ENCODE peak calls at places on chromosome 7, in five cellular contexts. One of them, this sample, is unnamed.

GRCh38 chr7:155987681-155988080 is 175.4 kb upstream of the SHH start:
- DNase-seq in fibroblast of mammary gland: no peak
- DNase-seq in CD4-positive, alpha-beta T cell: no peak
- DNase-seq in AG09319: no peak
- DNase-seq in right atrium auricular region: no peak
- DNase-seq in this sample: no peak

GRCh38 chr7:74039337-74039736 is 11.4 kb downstream of the ELN start:
- DNase-seq in fibroblast of mammary gland: no peak
- DNase-seq in CD4-positive, alpha-beta T cell: no peak
- DNase-seq in AG09319: no peak
- DNase-seq in right atrium auricular region: no peak
- DNase-seq in this sample: no peak

GRCh38 chr7:117791877-117792780 is 81.1 kb downstream of the CTTNBP2 start:
- DNase-seq in fibroblast of mammary gland: no peak
- DNase-seq in CD4-positive, alpha-beta T cell: no peak
- DNase-seq in AG09319: no peak
- DNase-seq in right atrium auricular region: no peak
- DNase-seq in this sample: no peak

GRCh38 chr7:123769371-123769770 is 20.6 kb upstream of the WASL start:
- DNase-seq in fibroblast of mammary gland: peak; percentile 89
- DNase-seq in CD4-positive, alpha-beta T cell: no peak
- DNase-seq in AG09319: no peak
- DNase-seq in right atrium auricular region: peak; percentile 65
- DNase-seq in this sample: no peak

GRCh38 chr7:13903997-13904396 is 85.5 kb downstream of the ETV1 start:
- DNase-seq in fibroblast of mammary gland: peak; percentile 76
- DNase-seq in CD4-positive, alpha-beta T cell: no peak
- DNase-seq in AG09319: peak; percentile 80
- DNase-seq in right atrium auricular region: no peak
- DNase-seq in this sample: no peak

GRCh38 chr7:142365410-142365842 is 107.6 kb upstream of the PRSS58 start:
- DNase-seq in fibroblast of mammary gland: no peak
- DNase-seq in CD4-positive, alpha-beta T cell: no peak
- DNase-seq in AG09319: no peak
- DNase-seq in right atrium auricular region: no peak
- DNase-seq in this sample: no peak

GRCh38 chr7:24739306-24739705 is 18.0 kb downstream of the GSDME start:
- DNase-seq in fibroblast of mammary gland: no peak
- DNase-seq in CD4-positive, alpha-beta T cell: no peak
- DNase-seq in AG09319: no peak
- DNase-seq in right atrium auricular region: no peak
- DNase-seq in this sample: no peak

GRCh38 chr7:75040512-75040911 is 33.1 kb downstream of the RCC1L start:
- DNase-seq in fibroblast of mammary gland: no peak
- DNase-seq in CD4-positive, alpha-beta T cell: no peak
- DNase-seq in AG09319: no peak
- DNase-seq in right atrium auricular region: no peak
- DNase-seq in this sample: no peak

GRCh38 chr7:46383605-46384004 is 462.5 kb upstream of the IGFBP3 start:
- DNase-seq in fibroblast of mammary gland: peak; percentile 81
- DNase-seq in CD4-positive, alpha-beta T cell: no peak
- DNase-seq in AG09319: no peak
- DNase-seq in right atrium auricular region: no peak
- DNase-seq in this sample: no peak

GRCh38 chr7:16651391-16652254 is 5.6 kb downstream of the BZW2 start:
- DNase-seq in fibroblast of mammary gland: peak; percentile 48
- DNase-seq in CD4-positive, alpha-beta T cell: no peak
- DNase-seq in AG09319: no peak
- DNase-seq in right atrium auricular region: no peak
- DNase-seq in this sample: no peak

GRCh38 chr7:11341285-11341944 is 367.7 kb downstream of the PHF14 start:
- DNase-seq in fibroblast of mammary gland: peak; percentile 18
- DNase-seq in CD4-positive, alpha-beta T cell: no peak
- DNase-seq in AG09319: no peak
- DNase-seq in right atrium auricular region: no peak
- DNase-seq in this sample: no peak

GRCh38 chr7:26515462-26515861 is 223.8 kb downstream of the SNX10 start:
- DNase-seq in fibroblast of mammary gland: no peak
- DNase-seq in CD4-positive, alpha-beta T cell: no peak
- DNase-seq in AG09319: no peak
- DNase-seq in right atrium auricular region: no peak
- DNase-seq in this sample: no peak

GRCh38 chr7:20374391-20374790 is 43.7 kb downstream of the ITGB8 start:
- DNase-seq in fibroblast of mammary gland: no peak
- DNase-seq in CD4-positive, alpha-beta T cell: no peak
- DNase-seq in AG09319: no peak
- DNase-seq in right atrium auricular region: no peak
- DNase-seq in this sample: no peak

GRCh38 chr7:70566659-70567058 is 565.3 kb upstream of the GALNT17 start:
- DNase-seq in fibroblast of mammary gland: no peak
- DNase-seq in CD4-positive, alpha-beta T cell: no peak
- DNase-seq in AG09319: peak; percentile 7
- DNase-seq in right atrium auricular region: no peak
- DNase-seq in this sample: no peak

GRCh38 chr7:103343758-103344452 is 662 bp downstream of the DNAJC2 start:
- DNase-seq in fibroblast of mammary gland: peak; percentile 40
- DNase-seq in CD4-positive, alpha-beta T cell: no peak
- DNase-seq in AG09319: no peak
- DNase-seq in right atrium auricular region: no peak
- DNase-seq in this sample: peak; percentile 26

GRCh38 chr7:149776305-149776704 is 2.9 kb upstream of the ZNF467 start:
- DNase-seq in fibroblast of mammary gland: no peak
- DNase-seq in CD4-positive, alpha-beta T cell: no peak
- DNase-seq in AG09319: no peak
- DNase-seq in right atrium auricular region: peak; percentile 84
- DNase-seq in this sample: no peak

GRCh38 chr7:77247206-77247850 is 47.7 kb upstream of the FGL2 start:
- DNase-seq in fibroblast of mammary gland: peak; percentile 82
- DNase-seq in CD4-positive, alpha-beta T cell: peak; percentile 86
- DNase-seq in AG09319: peak; percentile 29
- DNase-seq in right atrium auricular region: no peak
- DNase-seq in this sample: peak; percentile 78

GRCh38 chr7:131619336-131620305 is 63.2 kb upstream of the PODXL start:
- DNase-seq in fibroblast of mammary gland: no peak
- DNase-seq in CD4-positive, alpha-beta T cell: no peak
- DNase-seq in AG09319: no peak
- DNase-seq in right atrium auricular region: no peak
- DNase-seq in this sample: no peak

GRCh38 chr7:101532000-101532399 is 97.1 kb downstream of the MYL10 start:
- DNase-seq in fibroblast of mammary gland: no peak
- DNase-seq in CD4-positive, alpha-beta T cell: no peak
- DNase-seq in AG09319: no peak
- DNase-seq in right atrium auricular region: no peak
- DNase-seq in this sample: no peak

GRCh38 chr7:87213801-87214200 is 5.7 kb downstream of the TMEM243 start:
- DNase-seq in fibroblast of mammary gland: peak; percentile 40
- DNase-seq in CD4-positive, alpha-beta T cell: no peak
- DNase-seq in AG09319: no peak
- DNase-seq in right atrium auricular region: no peak
- DNase-seq in this sample: no peak

GRCh38 chr7:102287465-102288146 is 938 bp downstream of the SH2B2 start:
- DNase-seq in fibroblast of mammary gland: no peak
- DNase-seq in CD4-positive, alpha-beta T cell: no peak
- DNase-seq in AG09319: no peak
- DNase-seq in right atrium auricular region: no peak
- DNase-seq in this sample: no peak

GRCh38 chr7:32273297-32273696 is 203.1 kb upstream of the PDE1C start:
- DNase-seq in fibroblast of mammary gland: no peak
- DNase-seq in CD4-positive, alpha-beta T cell: no peak
- DNase-seq in AG09319: no peak
- DNase-seq in right atrium auricular region: no peak
- DNase-seq in this sample: no peak

GRCh38 chr7:98105942-98106544 is 619 bp upstream of the LMTK2 start:
- DNase-seq in fibroblast of mammary gland: no peak
- DNase-seq in CD4-positive, alpha-beta T cell: no peak
- DNase-seq in AG09319: no peak
- DNase-seq in right atrium auricular region: no peak
- DNase-seq in this sample: no peak

GRCh38 chr7:130441408-130441854 is 615 bp upstream of the CEP41 start:
- DNase-seq in fibroblast of mammary gland: no peak
- DNase-seq in CD4-positive, alpha-beta T cell: no peak
- DNase-seq in AG09319: no peak
- DNase-seq in right atrium auricular region: no peak
- DNase-seq in this sample: no peak

GRCh38 chr7:45644237-45644636 is 70.1 kb downstream of the ADCY1 start:
- DNase-seq in fibroblast of mammary gland: no peak
- DNase-seq in CD4-positive, alpha-beta T cell: no peak
- DNase-seq in AG09319: no peak
- DNase-seq in right atrium auricular region: no peak
- DNase-seq in this sample: no peak

GRCh38 chr7:27868117-27868516 is 128.2 kb downstream of the TAX1BP1 start:
- DNase-seq in fibroblast of mammary gland: peak; percentile 74
- DNase-seq in CD4-positive, alpha-beta T cell: no peak
- DNase-seq in AG09319: no peak
- DNase-seq in right atrium auricular region: no peak
- DNase-seq in this sample: no peak

GRCh38 chr7:94043299-94043698 is 39.1 kb upstream of the BET1 start:
- DNase-seq in fibroblast of mammary gland: peak; percentile 88
- DNase-seq in CD4-positive, alpha-beta T cell: no peak
- DNase-seq in AG09319: no peak
- DNase-seq in right atrium auricular region: no peak
- DNase-seq in this sample: no peak

GRCh38 chr7:73707045-73707631 is 12.3 kb downstream of the STX1A start:
- DNase-seq in fibroblast of mammary gland: no peak
- DNase-seq in CD4-positive, alpha-beta T cell: no peak
- DNase-seq in AG09319: no peak
- DNase-seq in right atrium auricular region: no peak
- DNase-seq in this sample: no peak

GRCh38 chr7:2635810-2636701 is 4.3 kb downstream of the TTYH3 start:
- DNase-seq in fibroblast of mammary gland: peak; percentile 73
- DNase-seq in CD4-positive, alpha-beta T cell: no peak
- DNase-seq in AG09319: no peak
- DNase-seq in right atrium auricular region: no peak
- DNase-seq in this sample: no peak

DNA sequence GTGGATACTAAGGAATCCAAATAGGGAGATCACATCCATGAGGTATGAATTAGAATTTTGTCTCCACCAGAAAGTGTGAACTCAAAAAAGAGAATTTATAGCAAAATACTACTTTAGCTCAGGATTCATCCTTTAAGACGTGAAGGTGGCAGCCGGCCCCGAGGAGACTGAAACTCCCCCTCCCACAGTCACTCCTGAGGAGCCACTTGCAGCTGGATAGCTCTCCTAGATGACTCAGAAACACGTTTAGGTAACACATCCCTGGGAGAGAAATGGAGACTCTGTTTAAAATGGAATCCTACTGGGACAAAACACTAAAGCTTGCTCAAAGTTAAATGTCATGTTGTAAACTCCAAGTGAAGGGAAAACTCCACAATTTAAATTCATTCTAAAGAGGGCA is 46.3 kb downstream of the ICA1 start:
- DNase-seq in fibroblast of mammary gland: no peak
- DNase-seq in CD4-positive, alpha-beta T cell: no peak
- DNase-seq in AG09319: no peak
- DNase-seq in right atrium auricular region: no peak
- DNase-seq in this sample: no peak
- TF ChIP-seq CTCF in fibroblast of mammary gland: no peak
- TF ChIP-seq CTCF in CD4-positive, alpha-beta T cell: no peak
- TF ChIP-seq CTCF in AG09319: no peak
- TF ChIP-seq CTCF in right atrium auricular region: no peak
- TF ChIP-seq CTCF in this sample: no peak

DNA sequence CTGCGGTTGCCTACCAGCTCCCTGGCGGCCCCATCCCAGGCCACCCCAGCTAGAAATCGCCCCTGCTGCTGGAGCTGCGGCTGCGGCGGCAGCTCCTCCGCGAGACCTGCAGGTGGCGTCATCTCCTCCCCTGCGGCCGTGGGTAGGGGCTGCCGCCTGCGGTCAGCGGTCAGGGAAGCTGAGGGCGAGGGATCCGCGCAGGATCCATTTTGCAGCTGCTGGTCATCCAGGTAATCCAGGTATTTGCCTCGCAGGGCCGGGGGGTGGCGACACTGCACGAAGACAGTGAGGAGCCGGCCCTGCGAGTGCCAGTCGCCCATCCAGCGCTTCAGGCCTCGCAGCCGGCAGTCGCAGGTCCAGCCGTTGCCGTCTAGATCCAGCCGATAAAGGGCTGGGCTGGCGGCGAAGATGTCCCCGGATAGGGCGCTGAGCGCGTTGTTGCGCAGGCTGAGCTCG is 1.5 kb downstream of the TRIL start:
- DNase-seq in fibroblast of mammary gland: peak; percentile 18
- DNase-seq in CD4-positive, alpha-beta T cell: no peak
- DNase-seq in AG09319: no peak
- DNase-seq in right atrium auricular region: no peak
- DNase-seq in this sample: no peak
- TF ChIP-seq CTCF in fibroblast of mammary gland: peak; percentile 56
- TF ChIP-seq CTCF in CD4-positive, alpha-beta T cell: no peak
- TF ChIP-seq CTCF in AG09319: peak; percentile 69
- TF ChIP-seq CTCF in right atrium auricular region: peak; percentile 7
- TF ChIP-seq CTCF in this sample: no peak

GRCh38 chr7:47390914-47391313 is 191.0 kb downstream of the TNS3 start:
- DNase-seq in fibroblast of mammary gland: no peak
- DNase-seq in CD4-positive, alpha-beta T cell: no peak
- DNase-seq in AG09319: no peak
- DNase-seq in right atrium auricular region: no peak
- DNase-seq in this sample: no peak

GRCh38 chr7:47393406-47393805 is 188.5 kb downstream of the TNS3 start:
- DNase-seq in fibroblast of mammary gland: no peak
- DNase-seq in CD4-positive, alpha-beta T cell: no peak
- DNase-seq in AG09319: no peak
- DNase-seq in right atrium auricular region: no peak
- DNase-seq in this sample: no peak

GRCh38 chr7:47391726-47392125 is 190.2 kb downstream of the TNS3 start:
- DNase-seq in fibroblast of mammary gland: no peak
- DNase-seq in CD4-positive, alpha-beta T cell: no peak
- DNase-seq in AG09319: no peak
- DNase-seq in right atrium auricular region: no peak
- DNase-seq in this sample: no peak

GRCh38 chr7:47394216-47394615 is 187.7 kb downstream of the TNS3 start:
- DNase-seq in fibroblast of mammary gland: no peak
- DNase-seq in CD4-positive, alpha-beta T cell: no peak
- DNase-seq in AG09319: no peak
- DNase-seq in right atrium auricular region: no peak
- DNase-seq in this sample: no peak

DNA sequence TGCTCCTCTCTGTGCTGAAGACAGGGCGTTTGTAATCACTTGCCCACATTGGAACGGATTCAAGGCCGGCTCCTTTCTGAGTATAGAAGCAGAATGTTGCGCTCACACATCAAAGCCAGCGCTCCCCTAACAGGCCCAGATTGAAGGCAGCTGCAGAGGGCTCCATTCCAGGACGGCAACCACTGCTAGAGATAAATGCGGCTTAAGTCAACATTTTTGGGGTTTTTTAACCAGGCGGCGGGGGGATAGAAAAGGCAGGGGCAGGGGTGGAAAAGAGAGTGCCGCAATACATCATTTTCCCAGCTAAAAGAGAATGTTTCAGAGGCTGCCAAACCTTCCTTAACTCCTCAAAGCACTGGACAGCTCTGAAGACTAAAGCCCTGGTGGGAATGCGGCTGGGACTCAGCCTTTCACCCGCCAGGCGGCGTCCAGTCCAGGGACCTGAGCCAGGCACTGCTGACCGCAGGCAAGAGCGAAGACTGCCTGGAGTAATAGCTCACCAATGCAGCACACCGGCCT is 189.6 kb downstream of the TNS3 start:
- DNase-seq in fibroblast of mammary gland: peak; percentile 88
- DNase-seq in CD4-positive, alpha-beta T cell: no peak
- DNase-seq in AG09319: peak; percentile 78
- DNase-seq in right atrium auricular region: peak; percentile 79
- DNase-seq in this sample: peak; percentile 30
- TF ChIP-seq CTCF in fibroblast of mammary gland: peak; percentile 83
- TF ChIP-seq CTCF in CD4-positive, alpha-beta T cell: no peak
- TF ChIP-seq CTCF in AG09319: peak; percentile 73
- TF ChIP-seq CTCF in right atrium auricular region: peak; percentile 43
- TF ChIP-seq CTCF in this sample: no peak

GRCh38 chr7:108002726-108003590 is at the start of gene LAMB1:
- DNase-seq in fibroblast of mammary gland: peak; percentile 76
- DNase-seq in CD4-positive, alpha-beta T cell: no peak
- DNase-seq in AG09319: no peak
- DNase-seq in right atrium auricular region: peak; percentile 78
- DNase-seq in this sample: no peak
- TF ChIP-seq CTCF in fibroblast of mammary gland: no peak
- TF ChIP-seq CTCF in CD4-positive, alpha-beta T cell: no peak
- TF ChIP-seq CTCF in AG09319: no peak
- TF ChIP-seq CTCF in right atrium auricular region: no peak
- TF ChIP-seq CTCF in this sample: no peak

This sample was measured in omental fat pad.